ENCODE peak calls at places on chromosome 11, in four cellular contexts. K, I, W and D are unnamed samples.

GRCh38 chr11:79471071-79471470 is 30.2 kb upstream of the TENM4 start:
- DNase-seq in K (no peak), W (no peak), I (no peak), D (no peak)

GRCh38 chr11:106466441-106467190 is 389.2 kb downstream of the AASDHPPT start:
- DNase-seq in W (no peak), I (no peak), K (peak), D (no peak)

GRCh38 chr11:123161386-123161785 is 33.7 kb downstream of the CLMP start:
- DNase-seq in W (no peak), I (no peak), K (peak), D (no peak)

GRCh38 chr11:71472357-71472885 is 19.4 kb downstream of the NADSYN1 start:
- DNase-seq in I (no peak), W (no peak), K (no peak), D (no peak)

GRCh38 chr11:132718711-132719641 is 813.3 kb downstream of the OPCML start:
- DNase-seq in W (no peak), K (peak), I (no peak), D (peak)

GRCh38 chr11:62600367-62601113 is 1.1 kb downstream of the MTA2 start:
- DNase-seq in I (no peak), W (no peak), K (no peak), D (no peak)

GRCh38 chr11:62445314-62445740 is 26.5 kb downstream of the SCGB1A1 start:
- DNase-seq in I (no peak), K (peak), W (peak), D (peak)

GRCh38 chr11:69040051-69040450 is 8.7 kb upstream of the TPCN2 start:
- DNase-seq in I (no peak), W (no peak), K (no peak), D (no peak)

GRCh38 chr11:119692547-119692834 is 36.5 kb downstream of the NECTIN1 start:
- DNase-seq in I (no peak), K (no peak), W (no peak), D (no peak)

GRCh38 chr11:27153136-27153535 is 112.5 kb downstream of the BBOX1 start:
- DNase-seq in I (no peak), W (no peak), K (no peak), D (no peak)

GRCh38 chr11:114354076-114354475 is 46.2 kb downstream of the C11orf71 start:
- DNase-seq in I (peak), K (peak), W (no peak), D (no peak)

GRCh38 chr11:32056445-32056844 is 34.4 kb upstream of the RCN1 start:
- DNase-seq in W (no peak), K (peak), I (no peak), D (no peak)

GRCh38 chr11:215581-216037 is 8.1 kb downstream of the RIC8A start:
- DNase-seq in W (no peak), K (no peak), I (no peak), D (no peak)

GRCh38 chr11:71301046-71301857 is 48.9 kb upstream of the SHANK2 start:
- DNase-seq in K (no peak), I (no peak), W (no peak), D (no peak)

GRCh38 chr11:120172054-120172881 is 34.4 kb upstream of the TRIM29 start:
- DNase-seq in K (peak), I (peak), W (peak), D (peak)

GRCh38 chr11:114171257-114172054 is 111.9 kb downstream of the ZBTB16 start:
- DNase-seq in W (peak), K (peak), I (no peak), D (peak)

GRCh38 chr11:16097543-16097942 is 258.8 kb downstream of the SOX6 start:
- DNase-seq in I (no peak), K (no peak), W (no peak), D (no peak)

GRCh38 chr11:102361100-102362021 is 14.3 kb downstream of the BIRC2 start:
- DNase-seq in I (no peak), W (no peak), K (no peak), D (no peak)

GRCh38 chr11:113465786-113466185 is 9.4 kb downstream of the DRD2 start:
- DNase-seq in K (no peak), W (no peak), I (no peak), D (no peak)

GRCh38 chr11:130369141-130369691 is 54.5 kb upstream of the ZBTB44 start:
- DNase-seq in I (no peak), W (no peak), K (no peak), D (no peak)

GRCh38 chr11:83158965-83159900 is 2.3 kb downstream of the PCF11 start:
- DNase-seq in K (no peak), W (no peak), I (no peak), D (no peak)

GRCh38 chr11:127105578-127105977 is 105.0 kb upstream of the KIRREL3 start:
- DNase-seq in W (no peak), I (no peak), K (no peak), D (no peak)

GRCh38 chr11:829116-829945 is 1.6 kb downstream of the CRACR2B start:
- DNase-seq in W (no peak), I (no peak), K (peak), D (no peak)

GRCh38 chr11:33920838-33921613 is 29.1 kb upstream of the LMO2 start:
- DNase-seq in W (no peak), I (no peak), K (peak), D (no peak)

GRCh38 chr11:113504586-113504985 is 29.4 kb upstream of the DRD2 start:
- DNase-seq in I (no peak), K (peak), W (no peak), D (no peak)

GRCh38 chr11:67312187-67313021 is 9.1 kb downstream of the SSH3 start:
- DNase-seq in W (no peak), K (no peak), I (peak), D (peak)

GRCh38 chr11:1305558-1306056 is 3.8 kb downstream of the TOLLIP start:
- DNase-seq in I (no peak), K (no peak), W (no peak), D (no peak)

GRCh38 chr11:18739684-18740083 is 13.7 kb upstream of the IGSF22 start:
- DNase-seq in K (no peak), W (no peak), I (no peak), D (no peak)

GRCh38 chr11:47285969-47286770 is 16.2 kb downstream of the MADD start:
- DNase-seq in I (no peak), W (no peak), K (no peak), D (no peak)
- H3K27ac ChIP-seq in I (no peak), W (no peak), K (no peak), D (peak)

GRCh38 chr11:45809456-45810395 is 4.8 kb downstream of the SLC35C1 start:
- DNase-seq in K (no peak), I (no peak), W (no peak), D (no peak)

GRCh38 chr11:45806072-45806933 is 1.4 kb downstream of the SLC35C1 start:
- DNase-seq in W (no peak), I (no peak), K (no peak), D (no peak)

GRCh38 chr11:45806937-45807791 is 2.2 kb downstream of the SLC35C1 start:
- DNase-seq in W (no peak), K (no peak), I (no peak), D (no peak)

GRCh38 chr11:45805305-45806071 is 539 bp downstream of the SLC35C1 start:
- DNase-seq in I (peak), K (peak), W (no peak), D (peak)

DNA sequence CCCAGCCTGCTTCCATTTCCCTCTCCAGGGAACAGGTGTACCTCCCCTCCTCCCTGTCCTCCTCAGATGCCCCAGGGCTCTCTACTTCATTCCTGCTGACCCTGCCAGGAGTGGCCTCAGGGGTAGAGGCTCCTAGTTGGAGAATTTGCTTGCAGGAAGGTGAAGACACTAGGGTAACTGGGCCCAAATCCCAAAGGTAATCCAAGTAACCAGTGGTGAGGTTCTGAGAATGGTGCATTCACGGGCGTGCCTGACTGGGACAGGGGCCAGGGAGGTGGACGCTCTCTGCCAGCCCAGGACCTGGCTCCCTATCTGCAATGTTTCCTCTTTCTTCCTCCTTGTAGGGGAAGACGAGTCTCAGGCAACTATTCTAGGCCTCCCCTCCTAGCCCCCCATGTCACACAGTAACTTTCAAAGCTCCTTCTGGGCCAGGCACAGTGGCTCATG is 2.9 kb downstream of the SLC35C1 start:
- DNase-seq in W (no peak), I (no peak), K (no peak), D (no peak)
- H3K4me3 ChIP-seq in W (no peak), I (no peak), K (no peak), D (no peak)

GRCh38 chr11:95641506-95641905 is 148.1 kb downstream of the FAM76B start:
- DNase-seq in W (peak), K (no peak), I (no peak), D (no peak)
- H3K27ac ChIP-seq in W (peak), K (no peak), I (no peak), D (no peak)

GRCh38 chr11:61172888-61173287 is 11.7 kb upstream of the VPS37C start:
- DNase-seq in I (no peak), W (no peak), K (no peak), D (no peak)
- H3K4me3 ChIP-seq in I (no peak), W (no peak), K (no peak), D (no peak)

DNA sequence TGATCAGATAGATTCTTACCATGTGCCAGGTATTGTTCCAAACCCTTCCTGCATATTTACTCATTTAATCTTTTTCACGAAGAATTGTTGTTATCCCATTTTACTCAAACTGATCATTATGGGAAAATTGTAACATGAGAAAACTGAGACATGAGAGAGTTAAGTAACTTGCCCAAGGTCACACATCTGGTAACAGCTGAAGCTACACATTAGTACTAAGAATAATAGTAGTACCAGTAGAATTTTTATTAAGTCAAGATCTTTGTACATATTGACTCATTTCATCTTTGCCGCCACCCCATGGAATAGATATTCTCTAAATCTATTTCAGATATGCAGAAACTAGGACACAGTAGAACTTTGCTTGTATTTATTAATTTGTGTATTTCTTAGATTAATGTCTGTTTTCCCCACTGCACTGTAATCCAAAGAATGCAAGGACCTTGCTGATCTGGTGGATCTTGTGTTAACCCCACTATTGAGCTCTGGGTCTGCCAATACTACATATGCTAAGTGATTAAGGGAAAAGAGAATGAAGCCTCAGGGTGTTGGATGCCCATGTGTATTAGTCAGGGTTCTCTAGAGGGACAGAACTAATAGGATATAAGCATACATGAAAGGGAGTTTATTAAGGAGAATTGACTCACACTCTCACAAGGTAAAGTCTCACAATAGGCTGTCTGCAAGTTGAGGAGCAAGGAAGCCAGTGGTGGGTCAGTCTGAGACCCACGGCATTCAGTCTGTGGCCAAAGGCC is 72.8 kb downstream of the PARVA start:
- DNase-seq in W (no peak), K (no peak), I (peak), D (no peak)
- H3K27ac ChIP-seq in W (no peak), K (no peak), I (peak), D (no peak)

GRCh38 chr11:103897156-103897555 is 139.3 kb upstream of the DDI1 start:
- DNase-seq in I (no peak), W (no peak), K (no peak), D (no peak)
- H3K4me3 ChIP-seq in I (no peak), W (no peak), K (no peak), D (no peak)

GRCh38 chr11:93526058-93526633 is 17.0 kb downstream of the SMCO4 start:
- DNase-seq in I (no peak), W (no peak), K (no peak), D (no peak)

GRCh38 chr11:93524868-93525267 is 18.3 kb downstream of the SMCO4 start:
- DNase-seq in W (no peak), I (no peak), K (no peak), D (no peak)

GRCh38 chr11:93524173-93524536 is 19.0 kb downstream of the SMCO4 start:
- DNase-seq in K (no peak), W (no peak), I (no peak), D (no peak)

GRCh38 chr11:93526691-93527583 is 16.3 kb downstream of the SMCO4 start:
- DNase-seq in K (no peak), W (no peak), I (no peak), D (no peak)

DNA sequence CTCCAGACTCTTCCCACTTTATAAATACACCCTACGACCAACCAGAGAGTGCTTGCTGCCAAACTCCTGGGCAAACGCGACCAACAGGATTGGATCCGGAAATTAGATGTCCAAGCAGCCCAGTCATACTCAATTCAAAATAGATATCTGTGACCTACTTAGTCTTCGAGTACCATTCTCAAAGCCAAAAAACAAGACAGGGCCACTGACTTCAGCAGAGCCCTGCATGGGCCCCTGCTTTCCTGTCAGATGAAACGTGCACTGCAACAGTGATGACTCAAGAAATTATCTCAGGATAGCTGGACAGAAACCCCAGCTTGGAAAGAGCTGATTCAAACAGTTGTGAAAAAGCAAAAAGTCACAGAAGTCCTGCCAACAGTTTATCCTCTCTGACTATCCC is 17.6 kb downstream of the SMCO4 start:
- DNase-seq in K (peak), W (no peak), I (no peak), D (no peak)
- H3K27ac ChIP-seq in K (peak), W (no peak), I (no peak), D (peak)

DNA sequence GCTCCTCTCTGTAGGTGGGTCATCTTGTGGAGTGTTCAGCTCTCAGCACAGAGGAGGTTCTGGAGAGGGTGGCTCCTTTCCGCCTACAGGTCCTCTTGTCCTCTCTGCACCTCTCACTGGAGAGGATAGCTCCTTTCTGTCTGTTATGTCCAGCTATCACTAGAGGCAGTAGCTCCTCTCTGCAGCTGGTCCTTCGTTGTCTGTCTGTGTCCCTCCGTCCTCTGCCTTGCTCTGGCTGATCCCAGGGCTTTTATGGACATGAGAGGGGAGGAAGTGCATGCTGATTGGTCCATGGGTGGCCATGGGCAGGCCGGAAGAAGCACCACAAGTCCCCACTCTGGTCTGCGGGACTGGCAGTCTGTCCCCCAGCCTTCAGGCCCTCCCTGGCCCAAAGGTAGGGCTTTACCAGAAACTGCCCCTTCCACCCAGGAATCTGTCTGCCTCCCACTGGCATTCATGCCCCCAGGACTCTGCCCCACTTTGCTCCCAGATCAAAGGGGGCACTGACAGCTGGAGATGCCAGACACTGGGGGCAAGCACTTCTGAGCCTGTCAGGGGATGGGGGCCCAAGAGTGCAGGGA is 38.6 kb upstream of the CALCB start:
- DNase-seq in K (no peak), I (peak), W (no peak), D (no peak)
- H3K4me3 ChIP-seq in K (no peak), I (no peak), W (no peak), D (no peak)

GRCh38 chr11:8087185-8087584 is 6.2 kb downstream of the TUB start:
- DNase-seq in W (no peak), K (no peak), I (peak), D (no peak)
- H3K27ac ChIP-seq in W (no peak), K (no peak), I (no peak), D (no peak)